ENCODE peak calls at places on chromosome 17, in seven cellular contexts. One of them, this sample, is unnamed.

GRCh38 chr17:49488612-49489011 is 6.5 kb upstream of the NGFR start:
- DNase-seq in adrenal gland: peak
- DNase-seq in prostate gland: no peak
- DNase-seq in thoracic aorta: no peak
- DNase-seq in CD8-positive, alpha-beta T cell: no peak
- DNase-seq in AG04449: no peak
- DNase-seq in IMR-90: no peak
- DNase-seq in this sample: no peak

GRCh38 chr17:80036715-80037477 is 454 bp downstream of the CCDC40 start:
- DNase-seq in AG04449: no peak
- DNase-seq in prostate gland: no peak
- DNase-seq in adrenal gland: peak
- DNase-seq in CD8-positive, alpha-beta T cell: peak
- DNase-seq in thoracic aorta: no peak
- DNase-seq in IMR-90: no peak
- DNase-seq in this sample: no peak

GRCh38 chr17:67993998-67994361 is 2.3 kb downstream of the C17orf58 start:
- DNase-seq in IMR-90: peak
- DNase-seq in prostate gland: no peak
- DNase-seq in CD8-positive, alpha-beta T cell: no peak
- DNase-seq in thoracic aorta: no peak
- DNase-seq in adrenal gland: no peak
- DNase-seq in AG04449: no peak
- DNase-seq in this sample: no peak

GRCh38 chr17:78415821-78416301 is 37.4 kb downstream of the PGS1 start:
- DNase-seq in CD8-positive, alpha-beta T cell: no peak
- DNase-seq in thoracic aorta: no peak
- DNase-seq in IMR-90: peak
- DNase-seq in adrenal gland: no peak
- DNase-seq in prostate gland: no peak
- DNase-seq in AG04449: no peak
- DNase-seq in this sample: no peak

GRCh38 chr17:83089322-83090156 is 10.1 kb downstream of the METRNL start:
- DNase-seq in IMR-90: no peak
- DNase-seq in adrenal gland: no peak
- DNase-seq in prostate gland: peak
- DNase-seq in AG04449: no peak
- DNase-seq in CD8-positive, alpha-beta T cell: no peak
- DNase-seq in thoracic aorta: no peak
- DNase-seq in this sample: peak

GRCh38 chr17:42673885-42674754 is 2.7 kb downstream of the PLEKHH3 start:
- DNase-seq in thoracic aorta: no peak
- DNase-seq in CD8-positive, alpha-beta T cell: no peak
- DNase-seq in IMR-90: peak
- DNase-seq in adrenal gland: peak
- DNase-seq in AG04449: no peak
- DNase-seq in prostate gland: peak
- DNase-seq in this sample: peak

GRCh38 chr17:55089955-55090573 is 121.5 kb downstream of the STXBP4 start:
- DNase-seq in AG04449: no peak
- DNase-seq in thoracic aorta: no peak
- DNase-seq in IMR-90: peak
- DNase-seq in prostate gland: no peak
- DNase-seq in CD8-positive, alpha-beta T cell: no peak
- DNase-seq in adrenal gland: no peak
- DNase-seq in this sample: peak

GRCh38 chr17:51793686-51794085 is 364.8 kb downstream of the CA10 start:
- DNase-seq in adrenal gland: no peak
- DNase-seq in AG04449: no peak
- DNase-seq in IMR-90: no peak
- DNase-seq in CD8-positive, alpha-beta T cell: no peak
- DNase-seq in thoracic aorta: no peak
- DNase-seq in prostate gland: no peak
- DNase-seq in this sample: no peak

GRCh38 chr17:20991276-20992037 is 51.4 kb downstream of the USP22 start:
- DNase-seq in prostate gland: no peak
- DNase-seq in thoracic aorta: no peak
- DNase-seq in AG04449: no peak
- DNase-seq in CD8-positive, alpha-beta T cell: no peak
- DNase-seq in adrenal gland: no peak
- DNase-seq in IMR-90: no peak
- DNase-seq in this sample: no peak

GRCh38 chr17:81575836-81576235 is 23.7 kb upstream of the FAAP100 start:
- DNase-seq in adrenal gland: no peak
- DNase-seq in prostate gland: no peak
- DNase-seq in IMR-90: no peak
- DNase-seq in AG04449: no peak
- DNase-seq in thoracic aorta: no peak
- DNase-seq in CD8-positive, alpha-beta T cell: no peak
- DNase-seq in this sample: no peak

GRCh38 chr17:49439673-49440571 is 25.2 kb upstream of the PHB1 start:
- DNase-seq in AG04449: no peak
- DNase-seq in CD8-positive, alpha-beta T cell: no peak
- DNase-seq in IMR-90: peak
- DNase-seq in adrenal gland: no peak
- DNase-seq in prostate gland: no peak
- DNase-seq in thoracic aorta: no peak
- DNase-seq in this sample: no peak

GRCh38 chr17:13594762-13595697 is 6.7 kb downstream of the HS3ST3A1 start:
- DNase-seq in prostate gland: peak
- DNase-seq in adrenal gland: peak
- DNase-seq in AG04449: peak
- DNase-seq in CD8-positive, alpha-beta T cell: peak
- DNase-seq in thoracic aorta: peak
- DNase-seq in IMR-90: peak
- DNase-seq in this sample: peak

GRCh38 chr17:12256380-12256995 is 235.8 kb downstream of the MAP2K4 start:
- DNase-seq in CD8-positive, alpha-beta T cell: no peak
- DNase-seq in thoracic aorta: no peak
- DNase-seq in adrenal gland: peak
- DNase-seq in AG04449: peak
- DNase-seq in IMR-90: peak
- DNase-seq in prostate gland: peak
- DNase-seq in this sample: peak

GRCh38 chr17:81684442-81684911 is 666 bp downstream of the HGS start:
- DNase-seq in AG04449: peak
- DNase-seq in IMR-90: peak
- DNase-seq in thoracic aorta: no peak
- DNase-seq in prostate gland: no peak
- DNase-seq in adrenal gland: no peak
- DNase-seq in CD8-positive, alpha-beta T cell: no peak
- DNase-seq in this sample: peak

GRCh38 chr17:21283482-21284318 is 811 bp upstream of the MAP2K3 start:
- DNase-seq in prostate gland: no peak
- DNase-seq in adrenal gland: peak
- DNase-seq in CD8-positive, alpha-beta T cell: no peak
- DNase-seq in thoracic aorta: no peak
- DNase-seq in AG04449: no peak
- DNase-seq in IMR-90: peak
- DNase-seq in this sample: peak

GRCh38 chr17:33049781-33050414 is 58.3 kb downstream of the SPACA3 start:
- DNase-seq in CD8-positive, alpha-beta T cell: peak
- DNase-seq in thoracic aorta: no peak
- DNase-seq in IMR-90: peak
- DNase-seq in AG04449: no peak
- DNase-seq in adrenal gland: peak
- DNase-seq in prostate gland: no peak
- DNase-seq in this sample: peak

GRCh38 chr17:17567631-17568030 is 23.9 kb downstream of the PEMT start:
- DNase-seq in prostate gland: peak
- DNase-seq in IMR-90: peak
- DNase-seq in adrenal gland: peak
- DNase-seq in AG04449: no peak
- DNase-seq in CD8-positive, alpha-beta T cell: no peak
- DNase-seq in thoracic aorta: peak
- DNase-seq in this sample: no peak

DNA sequence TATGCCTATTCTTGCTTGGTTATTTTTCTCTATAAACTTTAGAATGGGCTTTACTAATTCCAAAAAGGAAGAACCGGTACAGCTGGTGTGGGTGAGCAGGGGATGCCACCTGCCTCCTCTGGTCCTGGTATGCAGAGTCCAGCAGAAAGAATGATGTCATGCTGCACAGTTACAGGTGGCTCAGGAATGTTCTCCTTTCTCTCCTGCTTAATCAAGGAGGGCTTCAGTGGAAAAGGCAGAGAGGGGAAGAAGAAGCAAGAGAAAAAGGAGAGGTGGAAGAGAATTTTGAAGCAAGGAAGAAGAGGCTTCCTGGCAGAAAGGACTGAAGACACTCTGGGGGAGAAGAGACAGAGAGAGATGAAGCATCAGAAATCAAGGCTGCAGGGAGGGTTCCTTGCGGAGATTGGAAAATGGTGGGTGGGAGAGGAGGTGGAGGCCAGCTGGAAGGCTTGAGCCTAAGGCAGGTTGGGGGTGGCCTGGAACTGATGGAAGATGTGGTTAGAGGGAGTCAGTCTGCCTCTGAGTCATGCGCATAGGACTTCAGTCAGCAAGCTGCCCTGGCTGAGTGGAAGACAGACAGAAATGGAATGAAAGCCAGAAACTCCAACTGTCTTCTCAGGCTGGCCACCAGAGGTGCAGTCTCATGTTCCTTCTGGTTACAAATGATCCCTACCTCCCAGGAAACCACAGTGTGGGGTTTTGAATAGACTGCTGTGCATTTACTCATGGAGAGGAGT is 64.6 kb upstream of the CRHR1 start:
- DNase-seq in CD8-positive, alpha-beta T cell: no peak
- DNase-seq in IMR-90: peak
- DNase-seq in AG04449: peak
- DNase-seq in prostate gland: peak
- DNase-seq in thoracic aorta: no peak
- DNase-seq in adrenal gland: no peak
- DNase-seq in this sample: peak
- TF ChIP-seq CTCF in CD8-positive, alpha-beta T cell: no peak
- TF ChIP-seq CTCF in IMR-90: peak
- TF ChIP-seq CTCF in AG04449: peak
- TF ChIP-seq CTCF in prostate gland: peak
- TF ChIP-seq CTCF in thoracic aorta: no peak
- TF ChIP-seq CTCF in adrenal gland: peak
- TF ChIP-seq CTCF in this sample: peak

DNA sequence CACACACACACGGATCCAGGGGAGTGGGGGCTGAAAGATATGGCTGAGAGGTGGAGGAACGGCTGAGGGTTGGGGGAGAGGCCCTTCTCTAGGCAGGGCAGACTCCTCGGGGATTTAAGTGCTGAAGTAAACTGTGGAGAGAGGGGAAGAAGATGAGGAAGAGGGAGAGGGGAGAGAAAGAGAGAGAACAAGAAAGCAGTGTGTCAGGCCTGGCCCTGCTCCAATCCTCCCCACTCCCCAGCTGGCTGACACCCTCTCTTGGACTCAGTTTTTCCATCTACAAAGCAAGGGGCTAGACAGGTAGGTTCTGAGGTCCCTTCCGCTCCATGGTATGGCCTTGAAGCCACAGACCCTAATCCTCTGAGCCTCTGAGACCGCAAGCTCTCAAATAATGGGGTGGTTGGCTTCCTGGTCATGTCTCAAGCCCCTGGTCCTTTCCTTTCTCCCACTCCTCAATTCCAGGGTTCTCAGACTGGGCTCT is 2.0 kb downstream of the VAMP2 start:
- DNase-seq in IMR-90: no peak
- DNase-seq in thoracic aorta: no peak
- DNase-seq in prostate gland: no peak
- DNase-seq in CD8-positive, alpha-beta T cell: no peak
- DNase-seq in adrenal gland: no peak
- DNase-seq in AG04449: no peak
- DNase-seq in this sample: no peak
- H3K4me3 ChIP-seq in IMR-90: no peak
- H3K4me3 ChIP-seq in thoracic aorta: peak
- H3K4me3 ChIP-seq in prostate gland: peak
- H3K4me3 ChIP-seq in CD8-positive, alpha-beta T cell: peak
- H3K4me3 ChIP-seq in adrenal gland: no peak
- H3K4me3 ChIP-seq in AG04449: peak
- H3K4me3 ChIP-seq in this sample: peak

GRCh38 chr17:36014946-36015345 is 2.8 kb downstream of the CCL23 start:
- DNase-seq in IMR-90: no peak
- DNase-seq in AG04449: no peak
- DNase-seq in CD8-positive, alpha-beta T cell: no peak
- DNase-seq in thoracic aorta: no peak
- DNase-seq in adrenal gland: no peak
- DNase-seq in prostate gland: no peak
- DNase-seq in this sample: no peak

GRCh38 chr17:36004604-36005003 is 3.3 kb upstream of the CCL15 start:
- DNase-seq in AG04449: no peak
- DNase-seq in adrenal gland: no peak
- DNase-seq in prostate gland: no peak
- DNase-seq in IMR-90: no peak
- DNase-seq in CD8-positive, alpha-beta T cell: no peak
- DNase-seq in thoracic aorta: no peak
- DNase-seq in this sample: no peak

DNA sequence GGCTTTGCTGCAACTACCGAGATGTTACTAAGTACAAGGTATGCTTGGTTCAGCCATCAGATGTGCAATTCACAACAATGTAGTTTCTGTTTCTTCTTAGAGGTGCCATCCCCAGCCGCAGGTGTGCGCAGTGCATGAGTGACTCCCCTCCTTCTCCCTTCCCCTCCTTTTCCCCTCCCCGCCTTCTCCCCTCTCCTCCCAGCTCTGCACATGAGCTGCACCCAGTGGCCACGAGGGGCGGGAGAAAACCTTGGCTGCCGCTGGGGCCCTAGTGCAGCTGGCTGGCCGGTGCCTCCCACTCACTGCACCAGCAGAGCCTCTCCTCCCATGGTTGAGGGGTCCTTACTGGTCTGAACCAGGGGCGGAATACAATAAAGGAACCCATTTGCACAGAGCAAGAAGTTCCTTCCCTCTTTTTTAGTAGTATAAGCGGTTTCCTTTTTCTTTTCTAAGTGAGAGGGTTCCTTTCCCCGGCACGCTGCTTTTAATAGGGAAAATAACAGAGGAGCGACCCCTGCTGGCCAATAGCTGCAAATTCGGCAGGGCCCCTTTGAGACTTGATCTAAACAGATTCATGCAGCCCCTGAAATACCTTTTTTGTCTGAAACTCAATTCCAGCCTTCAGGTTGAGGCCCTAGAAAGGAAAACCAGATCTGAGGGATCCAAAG is 7.8 kb upstream of the CCL15 start:
- DNase-seq in CD8-positive, alpha-beta T cell: no peak
- DNase-seq in prostate gland: no peak
- DNase-seq in AG04449: no peak
- DNase-seq in adrenal gland: no peak
- DNase-seq in IMR-90: peak
- DNase-seq in thoracic aorta: no peak
- DNase-seq in this sample: peak
- TF ChIP-seq CTCF in CD8-positive, alpha-beta T cell: no peak
- TF ChIP-seq CTCF in prostate gland: no peak
- TF ChIP-seq CTCF in AG04449: peak
- TF ChIP-seq CTCF in adrenal gland: peak
- TF ChIP-seq CTCF in IMR-90: peak
- TF ChIP-seq CTCF in thoracic aorta: peak
- TF ChIP-seq CTCF in this sample: peak

DNA sequence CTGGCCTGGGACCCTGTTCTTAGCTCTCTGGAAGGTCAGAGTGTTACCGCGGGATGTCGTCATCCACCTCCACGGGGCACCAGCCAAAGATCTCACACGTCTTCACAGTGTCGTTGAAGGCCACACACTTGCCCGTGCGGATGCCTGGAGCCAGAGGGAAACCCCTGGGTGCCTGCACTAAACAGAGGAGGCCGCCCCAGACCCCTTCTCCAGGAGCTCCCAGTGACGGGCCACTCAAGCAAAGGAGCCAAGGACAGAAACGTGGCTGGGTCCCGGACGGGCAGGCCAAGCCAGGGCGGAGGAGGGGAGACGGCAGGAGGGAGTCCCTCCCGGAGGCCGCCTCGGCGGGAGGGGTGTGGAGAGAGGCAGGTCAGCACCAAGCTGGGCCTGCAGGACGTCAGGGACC is 11.0 kb upstream of the CAMKK1 start:
- DNase-seq in adrenal gland: peak
- DNase-seq in IMR-90: no peak
- DNase-seq in CD8-positive, alpha-beta T cell: no peak
- DNase-seq in AG04449: no peak
- DNase-seq in prostate gland: no peak
- DNase-seq in thoracic aorta: no peak
- DNase-seq in this sample: no peak
- H3K4me3 ChIP-seq in adrenal gland: no peak
- H3K4me3 ChIP-seq in IMR-90: no peak
- H3K4me3 ChIP-seq in CD8-positive, alpha-beta T cell: no peak
- H3K4me3 ChIP-seq in AG04449: no peak
- H3K4me3 ChIP-seq in prostate gland: no peak
- H3K4me3 ChIP-seq in thoracic aorta: no peak
- H3K4me3 ChIP-seq in this sample: no peak